ENCODE peak calls at places on chromosomes 5 and 9, in four cellular contexts. One of them, this sample, is unnamed.

GRCh38 chr9:922731-923130 is 53.7 kb upstream of the DMRT3 start:
- DNase-seq in activated CD8-positive, alpha-beta T cell treated with anti-CD3 and anti-CD28 coated beads for 36 hours: no peak
- DNase-seq in cardiac septum: no peak
- DNase-seq in head of caudate nucleus: no peak
- DNase-seq in this sample: no peak

GRCh38 chr9:70031141-70031545 is 12.5 kb upstream of the MAMDC2 start:
- DNase-seq in activated CD8-positive, alpha-beta T cell treated with anti-CD3 and anti-CD28 coated beads for 36 hours: no peak
- DNase-seq in cardiac septum: no peak
- DNase-seq in head of caudate nucleus: no peak
- DNase-seq in this sample: no peak

GRCh38 chr9:108003551-108003950 is 514.0 kb upstream of the KLF4 start:
- DNase-seq in activated CD8-positive, alpha-beta T cell treated with anti-CD3 and anti-CD28 coated beads for 36 hours: no peak
- DNase-seq in cardiac septum: no peak
- DNase-seq in head of caudate nucleus: no peak
- DNase-seq in this sample: no peak

GRCh38 chr5:24633705-24634325 is 11.0 kb downstream of the CDH10 start:
- DNase-seq in activated CD8-positive, alpha-beta T cell treated with anti-CD3 and anti-CD28 coated beads for 36 hours: peak
- DNase-seq in cardiac septum: no peak
- DNase-seq in head of caudate nucleus: peak
- DNase-seq in this sample: no peak

GRCh38 chr5:25688156-25688555 is 1043.4 kb upstream of the CDH10 start:
- DNase-seq in activated CD8-positive, alpha-beta T cell treated with anti-CD3 and anti-CD28 coated beads for 36 hours: no peak
- DNase-seq in cardiac septum: no peak
- DNase-seq in head of caudate nucleus: no peak
- DNase-seq in this sample: no peak

GRCh38 chr5:89065919-89066318 is 182.9 kb upstream of the MEF2C start:
- DNase-seq in activated CD8-positive, alpha-beta T cell treated with anti-CD3 and anti-CD28 coated beads for 36 hours: no peak
- DNase-seq in cardiac septum: no peak
- DNase-seq in head of caudate nucleus: no peak
- DNase-seq in this sample: no peak

GRCh38 chr5:73448072-73448432 is 525 bp downstream of the FOXD1 start:
- DNase-seq in activated CD8-positive, alpha-beta T cell treated with anti-CD3 and anti-CD28 coated beads for 36 hours: peak
- DNase-seq in cardiac septum: no peak
- DNase-seq in head of caudate nucleus: no peak
- DNase-seq in this sample: no peak

GRCh38 chr9:97759611-97760288 is 62.6 kb upstream of the XPA start:
- DNase-seq in activated CD8-positive, alpha-beta T cell treated with anti-CD3 and anti-CD28 coated beads for 36 hours: no peak
- DNase-seq in cardiac septum: peak
- DNase-seq in head of caudate nucleus: peak
- DNase-seq in this sample: no peak

GRCh38 chr9:136527721-136528710 is 17.8 kb downstream of the NOTCH1 start:
- DNase-seq in activated CD8-positive, alpha-beta T cell treated with anti-CD3 and anti-CD28 coated beads for 36 hours: no peak
- DNase-seq in cardiac septum: no peak
- DNase-seq in head of caudate nucleus: no peak
- DNase-seq in this sample: no peak

GRCh38 chr5:143653766-143654282 is 158.1 kb upstream of the HMHB1 start:
- DNase-seq in activated CD8-positive, alpha-beta T cell treated with anti-CD3 and anti-CD28 coated beads for 36 hours: no peak
- DNase-seq in cardiac septum: no peak
- DNase-seq in head of caudate nucleus: no peak
- DNase-seq in this sample: no peak

GRCh38 chr5:68465133-68465532 is 249.6 kb downstream of the PIK3R1 start:
- DNase-seq in activated CD8-positive, alpha-beta T cell treated with anti-CD3 and anti-CD28 coated beads for 36 hours: peak
- DNase-seq in cardiac septum: no peak
- DNase-seq in head of caudate nucleus: no peak
- DNase-seq in this sample: no peak

GRCh38 chr5:177469061-177469628 is 4.3 kb downstream of the DBN1 start:
- DNase-seq in activated CD8-positive, alpha-beta T cell treated with anti-CD3 and anti-CD28 coated beads for 36 hours: peak
- DNase-seq in cardiac septum: no peak
- DNase-seq in head of caudate nucleus: peak
- DNase-seq in this sample: no peak

GRCh38 chr5:91690921-91691320 is 307.8 kb upstream of the ARRDC3 start:
- DNase-seq in activated CD8-positive, alpha-beta T cell treated with anti-CD3 and anti-CD28 coated beads for 36 hours: no peak
- DNase-seq in cardiac septum: no peak
- DNase-seq in head of caudate nucleus: no peak
- DNase-seq in this sample: no peak

GRCh38 chr5:135127604-135128240 is 93.7 kb upstream of the PITX1 start:
- DNase-seq in activated CD8-positive, alpha-beta T cell treated with anti-CD3 and anti-CD28 coated beads for 36 hours: no peak
- DNase-seq in cardiac septum: no peak
- DNase-seq in head of caudate nucleus: no peak
- DNase-seq in this sample: no peak

GRCh38 chr9:121510766-121511555 is 11.3 kb upstream of the GGTA1 start:
- DNase-seq in activated CD8-positive, alpha-beta T cell treated with anti-CD3 and anti-CD28 coated beads for 36 hours: no peak
- DNase-seq in cardiac septum: no peak
- DNase-seq in head of caudate nucleus: no peak
- DNase-seq in this sample: no peak

GRCh38 chr9:101604287-101604686 is 9.5 kb upstream of the PPP3R2 start:
- DNase-seq in activated CD8-positive, alpha-beta T cell treated with anti-CD3 and anti-CD28 coated beads for 36 hours: no peak
- DNase-seq in cardiac septum: no peak
- DNase-seq in head of caudate nucleus: no peak
- DNase-seq in this sample: no peak

GRCh38 chr5:143265995-143266394 is 137.5 kb downstream of the NR3C1 start:
- DNase-seq in activated CD8-positive, alpha-beta T cell treated with anti-CD3 and anti-CD28 coated beads for 36 hours: no peak
- DNase-seq in cardiac septum: no peak
- DNase-seq in head of caudate nucleus: no peak
- DNase-seq in this sample: no peak

GRCh38 chr5:68449380-68449779 is 233.8 kb downstream of the PIK3R1 start:
- DNase-seq in activated CD8-positive, alpha-beta T cell treated with anti-CD3 and anti-CD28 coated beads for 36 hours: no peak
- DNase-seq in cardiac septum: no peak
- DNase-seq in head of caudate nucleus: no peak
- DNase-seq in this sample: no peak

GRCh38 chr5:136750507-136750906 is 385.2 kb upstream of the TRPC7 start:
- DNase-seq in activated CD8-positive, alpha-beta T cell treated with anti-CD3 and anti-CD28 coated beads for 36 hours: no peak
- DNase-seq in cardiac septum: no peak
- DNase-seq in head of caudate nucleus: peak
- DNase-seq in this sample: no peak

GRCh38 chr9:124695280-124695890 is 75.7 kb downstream of the NR6A1 start:
- DNase-seq in activated CD8-positive, alpha-beta T cell treated with anti-CD3 and anti-CD28 coated beads for 36 hours: no peak
- DNase-seq in cardiac septum: no peak
- DNase-seq in head of caudate nucleus: no peak
- DNase-seq in this sample: no peak

GRCh38 chr9:33270146-33270545 is 5.3 kb downstream of the CHMP5 start:
- DNase-seq in activated CD8-positive, alpha-beta T cell treated with anti-CD3 and anti-CD28 coated beads for 36 hours: no peak
- DNase-seq in cardiac septum: no peak
- DNase-seq in head of caudate nucleus: no peak
- DNase-seq in this sample: no peak

This sample was measured in upper lobe of right lung.